ENCODE peak calls at places on chromosomes 11 and 22, in five cellular contexts. B is natural killer cell, N is kidney, U is adrenal gland, S is AG09319. D is an unnamed sample.

GRCh38 chr22:30325065-30325720 is 1.5 kb downstream of the TBC1D10A start:
- DNase-seq in U (peak), B (no peak), S (no peak), N (no peak), D (peak)

GRCh38 chr11:10155793-10156490 is 138.1 kb downstream of the SBF2 start:
- DNase-seq in U (no peak), N (no peak), B (no peak), S (no peak), D (no peak)

GRCh38 chr11:35529971-35530495 is 4.6 kb upstream of the PAMR1 start:
- DNase-seq in U (no peak), S (peak), B (no peak), N (no peak), D (peak)

GRCh38 chr11:124766156-124766555 is 4.1 kb upstream of the ESAM start:
- DNase-seq in B (no peak), N (no peak), U (no peak), S (no peak), D (no peak)

GRCh38 chr11:117459979-117460300 is 132.3 kb downstream of the CEP164 start:
- DNase-seq in U (no peak), S (no peak), N (no peak), B (no peak), D (peak)

GRCh38 chr11:119584193-119585037 is 144.6 kb downstream of the NECTIN1 start:
- DNase-seq in B (no peak), U (peak), N (peak), S (no peak), D (peak)

GRCh38 chr11:6932150-6932549 is 5.9 kb downstream of the ZNF215 start:
- DNase-seq in N (no peak), U (no peak), S (no peak), B (no peak), D (no peak)

GRCh38 chr11:72237112-72237931 is 6.7 kb downstream of the PHOX2A start:
- DNase-seq in U (no peak), N (no peak), S (no peak), B (no peak), D (peak)

GRCh38 chr11:86919557-86920210 is 35.5 kb downstream of the FZD4 start:
- DNase-seq in S (no peak), U (no peak), B (no peak), N (no peak), D (no peak)

GRCh38 chr11:2109541-2110019 is 29.6 kb downstream of the IGF2 start:
- DNase-seq in U (no peak), B (no peak), S (no peak), N (peak), D (no peak)

GRCh38 chr22:35726398-35726797 is 8.7 kb downstream of the APOL5 start:
- DNase-seq in U (no peak), S (no peak), N (no peak), B (no peak), D (no peak)

GRCh38 chr11:122293298-122294023 is 177.4 kb upstream of the BLID start:
- DNase-seq in U (peak), N (no peak), B (no peak), S (no peak), D (no peak)

GRCh38 chr11:11976476-11977187 is 31.8 kb downstream of the DKK3 start:
- DNase-seq in S (no peak), N (no peak), U (no peak), B (no peak), D (no peak)

DNA sequence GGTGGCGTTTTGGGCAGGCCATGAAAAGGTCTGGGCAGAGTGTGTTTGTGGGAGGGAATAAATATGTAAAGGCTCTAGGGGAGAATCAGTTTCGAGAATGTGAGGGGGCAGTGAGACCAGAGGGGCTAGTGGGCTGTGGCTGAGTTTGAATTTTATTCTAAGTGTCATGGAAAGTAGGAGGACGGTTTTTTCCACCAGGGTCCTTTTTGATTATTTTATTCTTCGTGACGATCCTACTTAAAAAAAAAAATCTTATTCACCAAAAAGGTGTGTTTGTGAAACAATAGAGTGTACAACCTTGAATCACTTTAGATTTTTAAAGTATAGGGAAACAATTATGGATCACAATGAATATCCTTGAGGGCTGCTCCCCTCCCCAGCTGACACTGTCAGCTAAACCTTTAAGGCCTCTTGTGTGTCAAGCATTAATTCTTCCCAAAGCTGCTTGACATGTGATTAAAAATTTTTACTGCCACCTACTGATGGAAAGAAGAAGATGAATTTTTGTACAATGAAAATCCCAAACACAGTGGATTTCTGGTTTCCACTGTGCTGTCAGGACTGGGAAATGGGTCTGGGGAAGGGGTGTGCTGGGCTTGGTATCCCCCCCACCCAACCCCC is 107.5 kb upstream of the OR4B1 start:
- DNase-seq in S (peak), U (no peak), B (no peak), N (no peak), D (no peak)
- TF ChIP-seq CTCF in S (peak), U (peak), B (no peak), N (peak), D (no peak)

GRCh38 chr11:20388096-20389055 is 860 bp downstream of the PRMT3 start:
- DNase-seq in U (peak), B (no peak), N (no peak), S (no peak), D (no peak)

DNA sequence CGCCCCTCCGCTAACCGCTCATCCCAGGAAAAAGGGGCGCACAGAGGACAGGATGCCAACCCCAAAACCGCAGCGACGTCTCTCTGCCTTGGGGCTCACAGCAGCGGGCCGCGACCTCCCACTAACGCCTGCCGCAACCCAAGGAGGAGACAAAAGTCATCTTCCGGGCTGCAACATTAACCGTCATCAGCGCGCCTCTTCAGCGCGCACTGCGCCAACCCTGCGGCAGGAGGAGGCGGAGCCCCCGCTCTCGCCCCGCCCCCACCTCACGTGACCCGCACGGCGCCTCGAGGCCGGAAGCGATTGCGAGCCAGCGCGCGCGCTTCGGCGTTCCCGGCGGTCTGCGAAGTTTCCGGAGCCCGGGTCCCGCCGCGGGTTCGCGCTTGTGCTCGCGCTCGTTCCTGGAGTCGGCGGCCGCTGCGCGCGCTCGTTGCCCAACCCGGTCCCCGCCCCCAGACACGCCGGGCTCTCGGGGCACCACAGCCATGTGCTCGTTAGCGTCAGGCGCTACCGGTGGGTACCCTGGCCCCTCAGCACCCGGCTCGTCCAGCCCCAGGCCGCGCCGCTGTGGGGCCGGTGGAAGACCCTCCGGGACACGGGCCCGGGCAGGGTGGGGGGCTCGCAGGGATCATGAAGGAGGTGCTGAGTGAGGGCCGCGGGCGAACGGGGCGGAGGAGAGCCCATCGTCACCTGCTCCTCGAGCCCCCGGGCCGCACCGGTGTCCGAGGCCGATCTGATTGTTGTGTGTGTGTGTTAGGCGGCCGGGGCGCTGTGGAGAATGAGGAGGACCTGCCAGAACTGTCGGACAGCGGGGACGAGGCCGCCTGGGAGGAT is at the start of gene PRMT3:
- DNase-seq in N (peak), B (peak), U (peak), S (peak), D (peak)
- TF ChIP-seq CTCF in N (no peak), B (peak), U (peak), S (no peak), D (peak)

DNA sequence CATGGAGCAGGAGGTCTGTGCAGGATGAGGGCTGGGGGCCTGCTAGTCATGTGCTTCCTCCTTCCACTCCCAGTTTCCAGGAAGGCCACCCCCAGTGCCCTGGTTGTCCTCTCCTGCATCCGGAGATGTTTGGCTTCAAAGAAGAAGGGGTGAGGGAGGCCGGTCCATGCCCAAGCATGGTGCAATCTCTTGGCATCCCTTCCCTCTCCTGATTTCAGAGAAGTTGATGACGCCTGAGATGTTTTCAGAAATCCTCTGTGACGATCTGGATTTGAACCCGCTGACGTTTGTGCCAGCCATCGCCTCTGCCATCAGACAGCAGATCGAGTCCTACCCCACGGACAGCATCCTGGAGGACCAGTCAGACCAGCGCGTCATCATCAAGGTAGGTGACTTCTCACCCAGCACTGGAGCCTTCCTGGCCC is 22.2 kb downstream of the DERL3 start:
- DNase-seq in N (peak), U (no peak), S (no peak), B (no peak), D (no peak)
- TF ChIP-seq CTCF in N (no peak), U (no peak), S (no peak), B (no peak), D (no peak)

DNA sequence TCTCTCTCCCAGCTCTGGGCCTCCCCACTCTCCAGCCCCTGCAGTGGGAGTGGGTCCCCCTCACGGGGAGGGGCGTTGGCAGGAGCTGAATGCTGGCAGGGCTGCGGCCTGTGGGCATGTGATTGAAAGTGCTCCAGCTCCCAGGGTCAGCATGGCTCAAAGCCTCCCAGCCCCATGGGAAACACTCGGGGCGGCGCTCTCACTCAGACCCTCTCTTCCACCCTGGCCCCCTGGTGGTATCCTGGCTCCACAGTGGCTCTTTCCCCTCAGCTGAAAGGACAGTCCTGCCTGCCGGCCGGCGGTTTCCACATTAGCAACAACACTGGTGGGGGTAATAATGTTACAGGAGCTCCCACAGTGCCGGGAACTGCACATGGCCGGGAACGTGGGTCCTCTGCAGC is 35.5 kb downstream of the POLR3H start:
- DNase-seq in S (no peak), B (no peak), N (no peak), U (no peak), D (peak)
- TF ChIP-seq CTCF in S (no peak), B (no peak), N (no peak), U (no peak), D (no peak)

GRCh38 chr11:839875-840617 is 2.3 kb downstream of the POLR2L start:
- DNase-seq in N (no peak), S (no peak), U (no peak), B (no peak), D (no peak)
- TF ChIP-seq CTCF in N (no peak), S (peak), U (no peak), B (no peak), D (no peak)

DNA sequence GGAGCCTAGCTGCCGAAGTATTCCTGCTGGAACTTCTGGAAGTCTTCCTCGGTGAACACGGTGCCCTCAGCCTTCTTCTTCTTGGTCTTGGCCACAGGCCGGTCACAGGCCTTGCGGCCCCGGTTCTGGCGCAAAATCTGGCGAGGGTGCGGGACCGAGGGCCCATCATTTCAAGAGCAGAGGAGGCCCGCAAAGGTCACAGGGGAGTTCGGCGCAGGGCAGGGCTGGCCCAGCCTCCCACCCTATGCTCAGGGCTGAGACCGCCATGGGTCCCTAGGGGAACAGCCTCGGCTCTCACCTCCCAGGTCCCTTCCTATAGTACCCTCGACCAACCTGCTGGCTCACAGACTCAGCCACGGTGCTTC is 3.1 kb downstream of the RPS19BP1 start:
- DNase-seq in U (no peak), S (no peak), B (no peak), N (no peak), D (no peak)
- TF ChIP-seq CTCF in U (peak), S (no peak), B (peak), N (no peak), D (no peak)

GRCh38 chr11:98568011-98568410 is 452.7 kb upstream of the CNTN5 start:
- DNase-seq in S (no peak), U (no peak), B (no peak), N (no peak), D (no peak)
- TF ChIP-seq CTCF in S (no peak), U (no peak), B (no peak), N (no peak), D (no peak)

GRCh38 chr11:75031771-75032549 is 43.2 kb downstream of the NEU3 start:
- DNase-seq in B (peak), N (peak), U (peak), S (peak), D (peak)
- TF ChIP-seq CTCF in B (peak), N (peak), U (peak), S (peak), D (peak)

DNA sequence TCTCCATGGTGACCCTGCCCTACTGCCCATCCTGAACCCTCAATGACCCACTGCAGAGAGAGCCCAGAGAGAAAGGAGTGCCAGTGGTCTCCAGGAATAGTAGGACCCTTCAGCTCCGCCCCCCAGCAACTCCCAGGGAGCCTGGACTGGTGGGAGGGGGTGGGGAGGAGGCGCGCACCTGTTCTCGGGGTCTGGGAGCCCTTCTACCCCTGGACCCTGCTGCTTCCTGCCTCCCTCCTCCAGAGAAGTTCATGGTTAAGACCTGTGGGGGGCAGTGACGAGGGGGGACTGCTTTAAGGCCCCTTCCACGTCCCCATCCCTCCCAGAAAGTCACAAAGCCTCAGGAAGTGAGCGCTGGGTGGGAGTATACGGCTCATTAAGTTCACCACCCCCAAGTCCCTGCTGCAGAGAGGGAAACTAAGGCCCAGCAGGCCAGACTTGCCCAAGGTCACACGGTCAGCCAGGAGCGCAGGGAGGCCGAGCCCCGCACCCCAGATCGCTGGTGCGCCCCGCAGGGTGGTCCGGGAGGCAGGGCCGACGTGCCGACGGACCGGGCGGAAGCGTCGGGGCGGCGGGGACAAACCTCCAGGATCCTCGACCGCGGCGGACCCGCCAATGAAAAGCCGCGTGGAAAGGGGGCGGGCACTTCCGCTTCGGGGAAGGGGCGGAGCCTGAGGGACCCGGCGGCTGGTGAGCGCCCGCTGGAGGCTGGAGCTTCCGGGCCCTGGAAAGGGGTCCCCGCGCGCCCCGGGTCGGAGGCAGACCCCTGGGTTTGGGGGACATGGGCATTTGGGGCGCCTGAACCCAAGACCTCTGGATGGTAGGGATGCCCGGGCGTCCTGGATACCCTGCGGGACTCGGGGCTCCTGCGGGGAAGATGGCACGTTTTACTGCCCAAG is at the start of the genes NUDT22 and TRPT1:
- DNase-seq in B (peak), S (no peak), U (peak), N (peak), D (peak)
- TF ChIP-seq CTCF in B (peak), S (peak), U (no peak), N (no peak), D (no peak)